ENCODE peak calls at places on chromosomes 4 and X, in seven cellular contexts. Z is PC-3, V is SK-N-SH, O is hepatocyte, F is GM23338, M is GM23248, I is neural progenitor cell. E is an unnamed sample.

GRCh38 chr4:78863254-78863869 is 75.9 kb downstream of the PAQR3 start:
- DNase-seq in Z (no peak), V (no peak), O (no peak), F (no peak), M (peak; percentile 3), I (no peak), E (no peak)

GRCh38 chrX:17814557-17814956 is 46.5 kb downstream of the RAI2 start:
- DNase-seq in Z (peak; percentile 67), V (no peak), O (no peak), F (no peak), M (peak; percentile 60), I (no peak), E (no peak)

GRCh38 chrX:41559662-41560061 is 112.5 kb downstream of the NYX start:
- DNase-seq in Z (no peak), V (no peak), O (peak; percentile 11), F (no peak), M (peak; percentile 74), I (no peak), E (no peak)

GRCh38 chr4:183770900-183771299 is 111.8 kb downstream of the TRAPPC11 start:
- DNase-seq in Z (no peak), V (no peak), O (no peak), F (no peak), M (no peak), I (no peak), E (no peak)

GRCh38 chr4:13164783-13165371 is 319.3 kb downstream of the RAB28 start:
- DNase-seq in Z (no peak), V (no peak), O (no peak), F (no peak), M (no peak), I (no peak), E (no peak)

GRCh38 chr4:4919926-4920325 is 60.5 kb downstream of the MSX1 start:
- DNase-seq in Z (peak; percentile 1), V (no peak), O (no peak), F (no peak), M (peak; percentile 91), I (no peak), E (no peak)

GRCh38 chr4:3460926-3461325 is 2.2 kb upstream of the DOK7 start:
- DNase-seq in Z (no peak), V (no peak), O (no peak), F (no peak), M (no peak), I (no peak), E (no peak)

GRCh38 chr4:17664755-17665154 is 50.3 kb downstream of the MED28 start:
- DNase-seq in Z (no peak), V (no peak), O (no peak), F (no peak), M (no peak), I (no peak), E (no peak)

GRCh38 chr4:179372242-179372641 is 1930.0 kb upstream of the AGA start:
- DNase-seq in Z (no peak), V (no peak), O (no peak), F (no peak), M (no peak), I (no peak), E (no peak)

GRCh38 chr4:20675786-20676185 is 24.5 kb upstream of the PACRGL start:
- DNase-seq in Z (no peak), V (no peak), O (no peak), F (no peak), M (no peak), I (no peak), E (no peak)

GRCh38 chr4:173538148-173538902 is 8.3 kb upstream of the HAND2 start:
- DNase-seq in Z (no peak), V (peak; percentile 68), O (no peak), F (peak; percentile 58), M (peak; percentile 70), I (peak; percentile 61), E (peak; percentile 19)

GRCh38 chr4:20612313-20612712 is 87.9 kb upstream of the PACRGL start:
- DNase-seq in Z (peak; percentile 36), V (no peak), O (no peak), F (no peak), M (no peak), I (no peak), E (no peak)

GRCh38 chr4:8818063-8818881 is 53.4 kb downstream of the HMX1 start:
- DNase-seq in Z (no peak), V (peak; percentile 56), O (no peak), F (no peak), M (no peak), I (peak; percentile 13), E (no peak)

GRCh38 chr4:110160616-110161015 is 37.8 kb downstream of the ELOVL6 start:
- DNase-seq in Z (no peak), V (no peak), O (no peak), F (no peak), M (no peak), I (no peak), E (no peak)

GRCh38 chr4:110164856-110165255 is 33.6 kb downstream of the ELOVL6 start:
- DNase-seq in Z (peak; percentile 62), V (no peak), O (no peak), F (no peak), M (no peak), I (no peak), E (no peak)

GRCh38 chr4:110164251-110164650 is 34.2 kb downstream of the ELOVL6 start:
- DNase-seq in Z (peak; percentile 59), V (no peak), O (no peak), F (no peak), M (peak; percentile 86), I (no peak), E (no peak)

GRCh38 chr4:110165382-110166285 is 32.8 kb downstream of the ELOVL6 start:
- DNase-seq in Z (peak; percentile 73), V (peak; percentile 48), O (peak; percentile 44), F (no peak), M (peak; percentile 89), I (peak; percentile 8), E (peak; percentile 36)

GRCh38 chr4:110163327-110164070 is 34.9 kb downstream of the ELOVL6 start:
- DNase-seq in Z (peak; percentile 63), V (no peak), O (no peak), F (no peak), M (peak; percentile 92), I (no peak), E (no peak)
- H3K4me2 ChIP-seq in Z (peak overlapping the region; percentile 38), V (peak overlapping the region; percentile 48), O (no peak overlapping the region), F (no peak overlapping the region), M (peak overlapping the region; percentile 73), I (no peak overlapping the region), E (no peak overlapping the region)

GRCh38 chr4:112951362-112951962 is 98.0 kb upstream of the ANK2 start:
- DNase-seq in Z (peak; percentile 32), V (peak; percentile 36), O (peak; percentile 12), F (peak; percentile 63), M (peak; percentile 52), I (no peak), E (peak; percentile 24)
- TF ChIP-seq EZH2phosphoT487 in Z (no peak), V (no peak), O (no peak), F (no peak), M (no peak), I (no peak), E (no peak)

DNA sequence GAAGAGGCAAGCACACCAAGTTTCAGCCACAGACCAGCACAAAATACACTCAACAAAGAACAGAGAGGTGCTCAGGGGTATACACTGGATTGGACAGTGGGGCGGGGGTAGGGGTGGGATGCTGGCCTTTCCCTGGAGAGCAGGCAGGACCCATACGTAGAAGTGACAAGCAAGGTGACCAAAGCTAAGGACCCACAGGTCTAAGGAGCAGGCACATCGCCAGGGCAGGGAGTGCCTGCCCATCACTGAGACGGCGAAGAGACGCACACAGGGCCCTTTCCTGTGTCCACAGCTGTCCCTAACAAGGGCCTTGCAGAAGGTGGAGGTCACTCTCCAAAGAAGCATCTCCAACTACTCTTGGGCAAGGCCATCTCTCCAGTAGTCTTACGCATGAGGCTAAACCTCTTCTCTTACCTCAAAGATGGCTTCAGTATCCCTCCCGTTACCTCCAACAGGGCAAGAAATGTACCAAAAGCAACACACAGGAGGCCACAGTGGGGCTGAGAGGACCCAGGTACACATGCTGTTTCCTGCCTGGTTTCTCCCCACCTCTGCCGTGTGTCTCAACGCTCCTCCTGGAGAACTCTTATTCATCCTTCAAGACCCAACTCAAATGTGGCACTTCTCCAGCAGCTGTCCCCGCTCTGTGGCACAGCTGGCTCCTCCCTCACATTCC is 6.5 kb downstream of the WDR1 start:
- DNase-seq in Z (no peak), V (no peak), O (no peak), F (peak; percentile 8), M (no peak), I (no peak), E (no peak)
- H3K4me1 ChIP-seq in Z (peaks cover 65% of the 10 kb centered on the region), V (peaks cover 27% of the 10 kb centered on the region), O (peaks cover 31% of the 10 kb centered on the region), F (peaks cover 18% of the 10 kb centered on the region), M (peaks cover 76% of the 10 kb centered on the region), I (peaks cover 8% of the 10 kb centered on the region), E (peaks cover 55% of the 10 kb centered on the region)

GRCh38 chr4:39025552-39026085 is 6.6 kb downstream of the TMEM156 start:
- DNase-seq in Z (no peak), V (no peak), O (no peak), F (no peak), M (peak; percentile 17), I (no peak), E (no peak)
- H3K4me2 ChIP-seq in Z (no peak overlapping the region), V (no peak overlapping the region), O (no peak overlapping the region), F (no peak overlapping the region), M (no peak overlapping the region), I (no peak overlapping the region), E (no peak overlapping the region)

GRCh38 chr4:60992037-60992436 is 208.1 kb upstream of the ADGRL3 start:
- DNase-seq in Z (peak; percentile 91), V (no peak), O (no peak), F (no peak), M (no peak), I (no peak), E (no peak)

GRCh38 chr4:60989141-60989540 is 211.0 kb upstream of the ADGRL3 start:
- DNase-seq in Z (peak; percentile 92), V (no peak), O (no peak), F (no peak), M (no peak), I (no peak), E (no peak)
- TF ChIP-seq EZH2phosphoT487 in Z (no peak), V (no peak), O (no peak), F (no peak), M (no peak), I (no peak), E (no peak)

DNA sequence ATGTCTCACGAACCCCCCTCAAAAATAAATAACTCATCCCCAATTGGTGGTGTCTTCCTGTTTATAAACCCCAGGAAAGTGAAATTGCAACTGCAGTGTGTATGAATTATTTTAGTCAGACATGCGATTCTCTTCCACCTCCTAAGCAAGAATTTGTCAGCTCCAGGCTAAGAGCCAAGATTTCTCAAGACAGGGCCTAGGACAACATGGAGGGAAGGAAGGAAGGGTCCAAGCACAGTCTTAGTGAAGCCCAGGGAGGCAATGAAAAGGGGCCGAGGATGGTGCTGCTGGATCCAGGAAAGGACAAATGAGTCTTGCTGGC is 20.0 kb downstream of the SH3KBP1 start:
- DNase-seq in Z (peak; percentile 14), V (no peak), O (no peak), F (no peak), M (peak; percentile 67), I (no peak), E (no peak)
- H3K4me1 ChIP-seq in Z (no peaks in the 10 kb centered on the region), V (no peaks in the 10 kb centered on the region), O (no peaks in the 10 kb centered on the region), F (peaks cover 26% of the 10 kb centered on the region), M (peaks cover 9% of the 10 kb centered on the region), I (no peaks in the 10 kb centered on the region), E (peaks cover 59% of the 10 kb centered on the region)